ENCODE peak calls at places on chromosome 9, in four cellular contexts. F, M, T and Q are unnamed samples.

GRCh38 chr9:93305497-93306020 is 121.6 kb downstream of the WNK2 start:
- DNase-seq in T (peak), F (no peak), M (no peak), Q (peak)

GRCh38 chr9:110995511-110996340 is 42.5 kb downstream of the LPAR1 start:
- DNase-seq in F (no peak), M (no peak), T (no peak), Q (no peak)

GRCh38 chr9:109085510-109085909 is 34.2 kb downstream of the TMEM245 start:
- DNase-seq in F (no peak), M (no peak), T (no peak), Q (no peak)

GRCh38 chr9:19924090-19924489 is 135.3 kb upstream of the SLC24A2 start:
- DNase-seq in F (no peak), T (no peak), M (no peak), Q (no peak)

GRCh38 chr9:1200847-1201251 is 150.7 kb downstream of the DMRT2 start:
- DNase-seq in M (no peak), F (no peak), T (no peak), Q (no peak)

GRCh38 chr9:20043461-20043860 is 254.6 kb upstream of the SLC24A2 start:
- DNase-seq in F (no peak), M (no peak), T (no peak), Q (no peak)

GRCh38 chr9:127598839-127599549 is 13.1 kb upstream of the STXBP1 start:
- DNase-seq in T (no peak), M (no peak), F (no peak), Q (no peak)

GRCh38 chr9:116322521-116322920 is 168.9 kb downstream of the PAPPA start:
- DNase-seq in F (no peak), M (no peak), T (no peak), Q (no peak)

GRCh38 chr9:8725635-8726034 is 926.1 kb upstream of the DMAC1 start:
- DNase-seq in M (no peak), T (no peak), F (no peak), Q (no peak)

GRCh38 chr9:37836386-37836785 is 35.8 kb downstream of the DCAF10 start:
- DNase-seq in M (no peak), T (no peak), F (no peak), Q (no peak)

GRCh38 chr9:124011460-124012301 is at the start of gene LHX2:
- DNase-seq in F (peak), M (no peak), T (no peak), Q (no peak)

GRCh38 chr9:132193227-132194110 is 31.6 kb downstream of the NTNG2 start:
- DNase-seq in F (no peak), T (no peak), M (no peak), Q (no peak)

GRCh38 chr9:88533951-88534455 is 975 bp upstream of the NXNL2 start:
- DNase-seq in F (no peak), M (no peak), T (no peak), Q (no peak)

GRCh38 chr9:113403651-113404050 is 2.6 kb upstream of the ALAD start:
- DNase-seq in T (no peak), F (no peak), M (no peak), Q (no peak)

GRCh38 chr9:121692606-121693505 is 41.4 kb downstream of the DAB2IP start:
- DNase-seq in T (no peak), M (no peak), F (peak), Q (no peak)

GRCh38 chr9:116102596-116102995 is 51.0 kb upstream of the PAPPA start:
- DNase-seq in M (no peak), T (no peak), F (no peak), Q (no peak)

GRCh38 chr9:113611461-113612215 is 148.1 kb downstream of the RGS3 start:
- DNase-seq in T (no peak), F (no peak), M (no peak), Q (no peak)

GRCh38 chr9:128206484-128206883 is 3.3 kb downstream of the DNM1 start:
- DNase-seq in M (no peak), F (no peak), T (no peak), Q (no peak)

GRCh38 chr9:112887377-112887776 is 3.3 kb downstream of the SLC46A2 start:
- DNase-seq in F (no peak), M (no peak), T (no peak), Q (peak)

GRCh38 chr9:33418090-33418489 is 15.7 kb upstream of the AQP7 start:
- DNase-seq in M (no peak), F (no peak), T (no peak), Q (no peak)

GRCh38 chr9:113541019-113541900 is 77.7 kb downstream of the RGS3 start:
- DNase-seq in F (peak), T (no peak), M (no peak), Q (peak)

GRCh38 chr9:121682926-121683485 is 31.6 kb downstream of the DAB2IP start:
- DNase-seq in M (no peak), T (no peak), F (no peak), Q (no peak)

GRCh38 chr9:95572370-95573151 is 55.8 kb upstream of the PTCH1 start:
- DNase-seq in T (no peak), M (no peak), F (no peak), Q (no peak)

GRCh38 chr9:109132473-109133095 is 12.8 kb upstream of the TMEM245 start:
- DNase-seq in T (no peak), F (no peak), M (no peak), Q (no peak)